ENCODE peak calls at places on chromosomes 2 and 18, in six cellular contexts. E is esophagus squamous epithelium, D is Peyer's patch, P is body of pancreas, G is OCI-LY7, X is cardiac muscle cell. Q is an unnamed sample. For H3K36me3, the result is how much of the 10 kb centered on the place peaks cover.

GRCh38 chr2:37625781-37626548 is 45.5 kb downstream of the CDC42EP3 start:
- DNase-seq in E (no peak), D (no peak), P (peak), G (peak), X (no peak), Q (no peak)

GRCh38 chr18:12518326-12518725 is 110.6 kb downstream of the PRELID3A start:
- DNase-seq in E (no peak), D (no peak), P (no peak), G (no peak), X (no peak), Q (no peak)

GRCh38 chr2:23561544-23561943 is 176.6 kb downstream of the KLHL29 start:
- DNase-seq in E (no peak), D (no peak), P (no peak), G (no peak), X (no peak), Q (no peak)

GRCh38 chr2:221370076-221370941 is 201.8 kb downstream of the EPHA4 start:
- DNase-seq in E (no peak), D (no peak), P (no peak), G (no peak), X (no peak), Q (no peak)

GRCh38 chr2:113225505-113226259 is 51.9 kb downstream of the PSD4 start:
- DNase-seq in E (no peak), D (no peak), P (peak), G (no peak), X (no peak), Q (peak)

GRCh38 chr18:79372991-79373390 is 22.7 kb upstream of the NFATC1 start:
- DNase-seq in E (no peak), D (no peak), P (no peak), G (no peak), X (no peak), Q (no peak)

GRCh38 chr2:202072226-202072625 is 829 bp upstream of the KIAA2012 start:
- DNase-seq in E (no peak), D (no peak), P (no peak), G (peak), X (peak), Q (peak)

GRCh38 chr2:176395273-176395854 is 126.1 kb downstream of the MTX2 start:
- DNase-seq in E (no peak), D (no peak), P (no peak), G (no peak), X (no peak), Q (no peak)

GRCh38 chr2:155663265-155663664 is 669.3 kb downstream of the NR4A2 start:
- DNase-seq in E (no peak), D (no peak), P (no peak), G (no peak), X (no peak), Q (no peak)

GRCh38 chr2:218658671-218659257 is 659 bp downstream of the ZNF142 start:
- DNase-seq in E (no peak), D (peak), P (peak), G (peak), X (peak), Q (peak)

GRCh38 chr2:158755310-158755709 is 39.8 kb upstream of the DAPL1 start:
- DNase-seq in E (no peak), D (no peak), P (no peak), G (no peak), X (no peak), Q (no peak)

GRCh38 chr2:127615511-127616166 is 30.3 kb upstream of the GPR17 start:
- DNase-seq in E (no peak), D (no peak), P (no peak), G (no peak), X (no peak), Q (peak)

GRCh38 chr2:117997872-117998454 is 15.9 kb downstream of the CCDC93 start:
- DNase-seq in E (no peak), D (no peak), P (no peak), G (no peak), X (peak), Q (peak)

DNA sequence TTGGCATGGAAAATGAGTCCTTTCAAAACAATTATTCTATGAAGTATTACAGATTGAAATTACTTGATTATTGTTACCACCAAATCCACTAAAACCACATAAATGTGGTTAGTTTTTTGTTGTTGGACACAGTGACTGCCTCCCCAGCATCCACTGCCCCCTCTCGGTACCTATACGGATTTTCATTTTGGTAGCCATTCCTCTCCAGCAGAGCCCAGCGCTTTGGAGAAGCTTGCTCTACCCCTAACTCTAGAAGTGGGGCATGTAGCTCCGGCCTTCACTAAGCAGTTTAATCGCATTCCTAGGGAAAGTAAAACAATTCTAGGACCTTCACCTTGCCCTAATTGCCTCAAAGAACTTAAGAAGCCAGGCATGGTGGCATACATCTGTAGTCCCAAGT is 24.2 kb downstream of the OLA1 start:
- DNase-seq in E (no peak), D (no peak), P (no peak), G (no peak), X (no peak), Q (no peak)
- H3K36me3 ChIP-seq in E (under half), D (under half), P (under half), G (half or more), X (under half), Q (half or more)

GRCh38 chr18:9811978-9812377 is 73.8 kb upstream of the TXNDC2 start:
- DNase-seq in E (no peak), D (no peak), P (no peak), G (no peak), X (no peak), Q (no peak)
- H3K27ac ChIP-seq in E (no peak), D (no peak), P (no peak), G (no peak), X (no peak), Q (no peak)

GRCh38 chr2:69936913-69937312 is 22.0 kb downstream of the MXD1 start:
- DNase-seq in E (no peak), D (no peak), P (no peak), G (no peak), X (no peak), Q (no peak)

GRCh38 chr2:69933254-69933828 is 18.4 kb downstream of the MXD1 start:
- DNase-seq in E (no peak), D (no peak), P (no peak), G (no peak), X (no peak), Q (no peak)

GRCh38 chr2:69934614-69934908 is 19.7 kb downstream of the MXD1 start:
- DNase-seq in E (no peak), D (no peak), P (no peak), G (no peak), X (no peak), Q (no peak)

GRCh38 chr2:69933839-69934613 is 19.1 kb downstream of the MXD1 start:
- DNase-seq in E (no peak), D (no peak), P (peak), G (no peak), X (no peak), Q (no peak)

DNA sequence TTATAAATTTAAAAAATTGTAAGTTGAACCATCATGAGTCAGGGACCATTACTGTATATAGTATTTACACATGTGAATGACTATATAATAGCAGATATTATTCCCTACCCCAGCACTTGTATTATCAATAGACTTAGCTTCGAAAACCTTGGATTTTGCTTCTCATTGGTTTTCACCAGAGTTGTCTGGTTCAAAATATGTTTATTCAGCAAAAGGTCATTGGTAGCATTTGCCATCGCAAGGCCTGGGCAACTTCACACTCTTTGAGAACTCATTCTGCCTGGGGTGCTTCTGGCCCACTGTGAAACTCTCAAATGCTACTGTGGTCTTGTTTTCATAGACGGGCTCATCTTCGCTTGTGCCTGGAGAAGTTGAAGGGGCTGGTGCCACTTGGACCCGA is 20.1 kb downstream of the MXD1 start:
- DNase-seq in E (no peak), D (no peak), P (no peak), G (no peak), X (no peak), Q (no peak)
- H3K36me3 ChIP-seq in E (under half), D (under half), P (under half), G (under half), X (under half), Q (under half)

GRCh38 chr2:148234143-148234542 is 213.3 kb downstream of the MBD5 start:
- DNase-seq in E (no peak), D (no peak), P (no peak), G (no peak), X (no peak), Q (no peak)

GRCh38 chr2:148231858-148232257 is 211.0 kb downstream of the MBD5 start:
- DNase-seq in E (no peak), D (no peak), P (no peak), G (no peak), X (no peak), Q (no peak)
- H3K27ac ChIP-seq in E (no peak), D (no peak), P (no peak), G (no peak), X (no peak), Q (no peak)

GRCh38 chr2:238174701-238175100 is 15.9 kb downstream of the ERFE start:
- DNase-seq in E (no peak), D (no peak), P (no peak), G (no peak), X (no peak), Q (no peak)
- H3K36me3 ChIP-seq in E (under half), D (half or more), P (under half), G (half or more), X (half or more), Q (half or more)